ENCODE peak calls at places on chromosome 11, in nine cellular contexts. One of them, this sample, is unnamed.

GRCh38 chr11:44403176-44403575 is 93.2 kb upstream of the ALX4 start:
- DNase-seq in stimulated activated CD8-positive, alpha-beta memory T cell treated with anti-CD3 and anti-CD28 coated beads, Interleukin-4, amount 100 ng/mL, for 4 hours: no peak
- DNase-seq in iPS-NIHi11: no peak
- DNase-seq in stimulated activated CD4-positive, alpha-beta T cell treated with anti-CD3 and anti-CD28 coated beads, TNF-alpha, amount 100 ng/mL, for 1 hour: no peak
- DNase-seq in PC-3: no peak
- DNase-seq in naive thymus-derived CD8-positive, alpha-beta T cell: no peak
- DNase-seq in Caco-2: peak
- DNase-seq in activated CD8-positive, alpha-beta memory T cell treated with anti-CD3 and anti-CD28 coated beads for 48 hours: no peak
- DNase-seq in AG09319: no peak
- DNase-seq in this sample: no peak

GRCh38 chr11:104443387-104443786 is 279.4 kb upstream of the PDGFD start:
- DNase-seq in stimulated activated CD8-positive, alpha-beta memory T cell treated with anti-CD3 and anti-CD28 coated beads, Interleukin-4, amount 100 ng/mL, for 4 hours: no peak
- DNase-seq in iPS-NIHi11: no peak
- DNase-seq in stimulated activated CD4-positive, alpha-beta T cell treated with anti-CD3 and anti-CD28 coated beads, TNF-alpha, amount 100 ng/mL, for 1 hour: no peak
- DNase-seq in PC-3: peak
- DNase-seq in naive thymus-derived CD8-positive, alpha-beta T cell: no peak
- DNase-seq in Caco-2: no peak
- DNase-seq in activated CD8-positive, alpha-beta memory T cell treated with anti-CD3 and anti-CD28 coated beads for 48 hours: no peak
- DNase-seq in AG09319: no peak
- DNase-seq in this sample: no peak

GRCh38 chr11:11143849-11144248 is 209.2 kb downstream of the CSNK2A3 start:
- DNase-seq in stimulated activated CD8-positive, alpha-beta memory T cell treated with anti-CD3 and anti-CD28 coated beads, Interleukin-4, amount 100 ng/mL, for 4 hours: no peak
- DNase-seq in iPS-NIHi11: no peak
- DNase-seq in stimulated activated CD4-positive, alpha-beta T cell treated with anti-CD3 and anti-CD28 coated beads, TNF-alpha, amount 100 ng/mL, for 1 hour: no peak
- DNase-seq in PC-3: no peak
- DNase-seq in naive thymus-derived CD8-positive, alpha-beta T cell: no peak
- DNase-seq in Caco-2: no peak
- DNase-seq in activated CD8-positive, alpha-beta memory T cell treated with anti-CD3 and anti-CD28 coated beads for 48 hours: no peak
- DNase-seq in AG09319: no peak
- DNase-seq in this sample: no peak

GRCh38 chr11:2991477-2992233 is 474 bp downstream of the NAP1L4 start:
- DNase-seq in stimulated activated CD8-positive, alpha-beta memory T cell treated with anti-CD3 and anti-CD28 coated beads, Interleukin-4, amount 100 ng/mL, for 4 hours: no peak
- DNase-seq in iPS-NIHi11: peak
- DNase-seq in stimulated activated CD4-positive, alpha-beta T cell treated with anti-CD3 and anti-CD28 coated beads, TNF-alpha, amount 100 ng/mL, for 1 hour: no peak
- DNase-seq in PC-3: no peak
- DNase-seq in naive thymus-derived CD8-positive, alpha-beta T cell: no peak
- DNase-seq in Caco-2: no peak
- DNase-seq in activated CD8-positive, alpha-beta memory T cell treated with anti-CD3 and anti-CD28 coated beads for 48 hours: peak
- DNase-seq in AG09319: no peak
- DNase-seq in this sample: peak

GRCh38 chr11:69390561-69390960 is 90.9 kb upstream of the LINC01488 start:
- DNase-seq in stimulated activated CD8-positive, alpha-beta memory T cell treated with anti-CD3 and anti-CD28 coated beads, Interleukin-4, amount 100 ng/mL, for 4 hours: no peak
- DNase-seq in iPS-NIHi11: no peak
- DNase-seq in stimulated activated CD4-positive, alpha-beta T cell treated with anti-CD3 and anti-CD28 coated beads, TNF-alpha, amount 100 ng/mL, for 1 hour: no peak
- DNase-seq in PC-3: no peak
- DNase-seq in naive thymus-derived CD8-positive, alpha-beta T cell: no peak
- DNase-seq in Caco-2: no peak
- DNase-seq in activated CD8-positive, alpha-beta memory T cell treated with anti-CD3 and anti-CD28 coated beads for 48 hours: no peak
- DNase-seq in AG09319: no peak
- DNase-seq in this sample: no peak

GRCh38 chr11:19976281-19976941 is 183.9 kb downstream of the DBX1 start:
- DNase-seq in stimulated activated CD8-positive, alpha-beta memory T cell treated with anti-CD3 and anti-CD28 coated beads, Interleukin-4, amount 100 ng/mL, for 4 hours: no peak
- DNase-seq in iPS-NIHi11: no peak
- DNase-seq in stimulated activated CD4-positive, alpha-beta T cell treated with anti-CD3 and anti-CD28 coated beads, TNF-alpha, amount 100 ng/mL, for 1 hour: no peak
- DNase-seq in PC-3: no peak
- DNase-seq in naive thymus-derived CD8-positive, alpha-beta T cell: no peak
- DNase-seq in Caco-2: no peak
- DNase-seq in activated CD8-positive, alpha-beta memory T cell treated with anti-CD3 and anti-CD28 coated beads for 48 hours: no peak
- DNase-seq in AG09319: no peak
- DNase-seq in this sample: no peak

GRCh38 chr11:17991799-17992433 is 20.9 kb downstream of the SERGEF start:
- DNase-seq in stimulated activated CD8-positive, alpha-beta memory T cell treated with anti-CD3 and anti-CD28 coated beads, Interleukin-4, amount 100 ng/mL, for 4 hours: no peak
- DNase-seq in iPS-NIHi11: peak
- DNase-seq in stimulated activated CD4-positive, alpha-beta T cell treated with anti-CD3 and anti-CD28 coated beads, TNF-alpha, amount 100 ng/mL, for 1 hour: no peak
- DNase-seq in PC-3: peak
- DNase-seq in naive thymus-derived CD8-positive, alpha-beta T cell: peak
- DNase-seq in Caco-2: peak
- DNase-seq in activated CD8-positive, alpha-beta memory T cell treated with anti-CD3 and anti-CD28 coated beads for 48 hours: no peak
- DNase-seq in AG09319: no peak
- DNase-seq in this sample: peak

GRCh38 chr11:127485541-127485940 is 485.0 kb upstream of the KIRREL3 start:
- DNase-seq in stimulated activated CD8-positive, alpha-beta memory T cell treated with anti-CD3 and anti-CD28 coated beads, Interleukin-4, amount 100 ng/mL, for 4 hours: no peak
- DNase-seq in iPS-NIHi11: no peak
- DNase-seq in stimulated activated CD4-positive, alpha-beta T cell treated with anti-CD3 and anti-CD28 coated beads, TNF-alpha, amount 100 ng/mL, for 1 hour: no peak
- DNase-seq in PC-3: peak
- DNase-seq in naive thymus-derived CD8-positive, alpha-beta T cell: no peak
- DNase-seq in Caco-2: no peak
- DNase-seq in activated CD8-positive, alpha-beta memory T cell treated with anti-CD3 and anti-CD28 coated beads for 48 hours: no peak
- DNase-seq in AG09319: no peak
- DNase-seq in this sample: peak

GRCh38 chr11:78562398-78562797 is 12.3 kb downstream of the NARS2 start:
- DNase-seq in stimulated activated CD8-positive, alpha-beta memory T cell treated with anti-CD3 and anti-CD28 coated beads, Interleukin-4, amount 100 ng/mL, for 4 hours: no peak
- DNase-seq in iPS-NIHi11: no peak
- DNase-seq in stimulated activated CD4-positive, alpha-beta T cell treated with anti-CD3 and anti-CD28 coated beads, TNF-alpha, amount 100 ng/mL, for 1 hour: no peak
- DNase-seq in PC-3: peak
- DNase-seq in naive thymus-derived CD8-positive, alpha-beta T cell: no peak
- DNase-seq in Caco-2: no peak
- DNase-seq in activated CD8-positive, alpha-beta memory T cell treated with anti-CD3 and anti-CD28 coated beads for 48 hours: no peak
- DNase-seq in AG09319: no peak
- DNase-seq in this sample: peak

GRCh38 chr11:90512846-90513245 is 290.0 kb upstream of the CHORDC1 start:
- DNase-seq in stimulated activated CD8-positive, alpha-beta memory T cell treated with anti-CD3 and anti-CD28 coated beads, Interleukin-4, amount 100 ng/mL, for 4 hours: no peak
- DNase-seq in iPS-NIHi11: no peak
- DNase-seq in stimulated activated CD4-positive, alpha-beta T cell treated with anti-CD3 and anti-CD28 coated beads, TNF-alpha, amount 100 ng/mL, for 1 hour: no peak
- DNase-seq in PC-3: no peak
- DNase-seq in naive thymus-derived CD8-positive, alpha-beta T cell: no peak
- DNase-seq in Caco-2: no peak
- DNase-seq in activated CD8-positive, alpha-beta memory T cell treated with anti-CD3 and anti-CD28 coated beads for 48 hours: no peak
- DNase-seq in AG09319: no peak
- DNase-seq in this sample: no peak

GRCh38 chr11:346529-346928 is 22.8 kb upstream of the B4GALNT4 start:
- DNase-seq in stimulated activated CD8-positive, alpha-beta memory T cell treated with anti-CD3 and anti-CD28 coated beads, Interleukin-4, amount 100 ng/mL, for 4 hours: no peak
- DNase-seq in iPS-NIHi11: no peak
- DNase-seq in stimulated activated CD4-positive, alpha-beta T cell treated with anti-CD3 and anti-CD28 coated beads, TNF-alpha, amount 100 ng/mL, for 1 hour: no peak
- DNase-seq in PC-3: no peak
- DNase-seq in naive thymus-derived CD8-positive, alpha-beta T cell: no peak
- DNase-seq in Caco-2: no peak
- DNase-seq in activated CD8-positive, alpha-beta memory T cell treated with anti-CD3 and anti-CD28 coated beads for 48 hours: no peak
- DNase-seq in AG09319: no peak
- DNase-seq in this sample: no peak

This sample was measured in trophoblast cell.